ENCODE peak calls at places on chromosomes 13 and 19, in four cellular contexts. B is GM12891, D is GM12878, J is K562. L is an unnamed sample.

GRCh38 chr13:35765941-35766340 is 289.5 kb upstream of the MAB21L1 start:
- DNase-seq in B (no peak), D (no peak), J (no peak), L (no peak)

GRCh38 chr19:32566246-32566830 is 14.7 kb upstream of the PDCD5 start:
- DNase-seq in B (no peak), D (no peak), J (no peak), L (no peak)

GRCh38 chr19:13018037-13018914 is 23.0 kb downstream of the NFIX start:
- DNase-seq in B (no peak), D (no peak), J (peak; percentile 58), L (no peak)

GRCh38 chr13:29543230-29544215 is 52.0 kb downstream of the SLC7A1 start:
- DNase-seq in B (peak; percentile 72), D (peak; percentile 44), J (no peak), L (no peak)

GRCh38 chr19:42528354-42529247 is at the start of gene CEACAM1:
- DNase-seq in B (peak; percentile 44), D (no peak), J (no peak), L (peak; percentile 51)

GRCh38 chr19:56577719-56578602 is 10.7 kb downstream of the ZNF470 start:
- DNase-seq in B (no peak), D (no peak), J (no peak), L (no peak)

GRCh38 chr13:79973533-79973963 is 367.4 kb downstream of the SPRY2 start:
- DNase-seq in B (no peak), D (no peak), J (peak; percentile 8), L (no peak)

GRCh38 chr13:26074706-26075105 is 22.9 kb upstream of the SHISA2 start:
- DNase-seq in B (no peak), D (no peak), J (no peak), L (no peak)

GRCh38 chr13:98313023-98313937 is 136.2 kb upstream of the RNF113B start:
- DNase-seq in B (no peak), D (no peak), J (no peak), L (no peak)

GRCh38 chr13:95624020-95624419 is 20.5 kb downstream of the DZIP1 start:
- DNase-seq in B (no peak), D (no peak), J (peak; percentile 31), L (no peak)

GRCh38 chr19:58021541-58022282 is 12.1 kb upstream of the ZSCAN1 start:
- DNase-seq in B (no peak), D (no peak), J (peak; percentile 59), L (peak; percentile 40)

GRCh38 chr19:16873603-16874002 is 15.2 kb upstream of the F2RL3 start:
- DNase-seq in B (no peak), D (no peak), J (no peak), L (no peak)

DNA sequence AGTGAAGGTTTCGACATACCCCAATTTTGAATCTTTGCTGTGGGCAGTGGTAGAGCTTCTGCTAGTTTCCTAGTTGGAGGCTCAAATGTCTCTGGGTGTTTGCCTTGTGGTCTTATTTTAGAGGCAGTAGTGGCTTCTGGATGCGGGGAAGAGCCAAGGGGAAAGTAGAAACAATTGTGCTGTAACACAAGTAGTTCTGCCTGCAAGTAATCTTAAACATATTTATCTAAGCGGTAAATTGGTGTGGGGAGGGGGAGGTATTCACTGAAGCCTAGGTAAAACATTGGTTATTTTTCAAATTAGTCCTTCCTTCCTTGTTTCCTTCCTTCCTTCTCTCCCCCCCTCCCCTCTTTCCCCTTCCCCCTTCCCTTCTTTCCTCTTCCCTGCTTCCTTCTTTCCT is at the start of gene PCDH20:
- DNase-seq in B (no peak), D (no peak), J (no peak), L (no peak)
- TF ChIP-seq SPI1 in B (no peak), D (no peak), J (no peak), L (no peak)

DNA sequence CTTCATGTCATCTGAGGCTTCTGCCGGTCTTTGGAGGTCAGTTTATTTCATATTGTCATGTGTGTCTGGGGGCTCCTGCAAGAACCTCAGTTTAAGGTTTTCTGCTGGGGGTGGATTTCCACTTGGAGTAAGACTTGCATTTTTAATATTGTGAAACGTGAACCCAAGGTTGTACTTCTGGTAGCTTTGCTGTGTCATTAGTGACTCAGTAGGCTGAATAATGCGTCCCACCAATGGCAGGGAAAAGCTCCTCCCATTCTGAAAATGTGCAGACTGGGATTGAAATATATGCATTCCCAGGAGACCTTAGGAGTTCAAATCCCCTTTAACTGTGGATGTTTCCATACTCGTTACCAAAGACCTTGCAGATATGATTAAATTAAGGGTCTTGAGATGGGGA is 46.2 kb downstream of the ING1 start:
- DNase-seq in B (no peak), D (no peak), J (no peak), L (no peak)
- TF ChIP-seq SPI1 in B (no peak), D (no peak), J (no peak), L (no peak)

DNA sequence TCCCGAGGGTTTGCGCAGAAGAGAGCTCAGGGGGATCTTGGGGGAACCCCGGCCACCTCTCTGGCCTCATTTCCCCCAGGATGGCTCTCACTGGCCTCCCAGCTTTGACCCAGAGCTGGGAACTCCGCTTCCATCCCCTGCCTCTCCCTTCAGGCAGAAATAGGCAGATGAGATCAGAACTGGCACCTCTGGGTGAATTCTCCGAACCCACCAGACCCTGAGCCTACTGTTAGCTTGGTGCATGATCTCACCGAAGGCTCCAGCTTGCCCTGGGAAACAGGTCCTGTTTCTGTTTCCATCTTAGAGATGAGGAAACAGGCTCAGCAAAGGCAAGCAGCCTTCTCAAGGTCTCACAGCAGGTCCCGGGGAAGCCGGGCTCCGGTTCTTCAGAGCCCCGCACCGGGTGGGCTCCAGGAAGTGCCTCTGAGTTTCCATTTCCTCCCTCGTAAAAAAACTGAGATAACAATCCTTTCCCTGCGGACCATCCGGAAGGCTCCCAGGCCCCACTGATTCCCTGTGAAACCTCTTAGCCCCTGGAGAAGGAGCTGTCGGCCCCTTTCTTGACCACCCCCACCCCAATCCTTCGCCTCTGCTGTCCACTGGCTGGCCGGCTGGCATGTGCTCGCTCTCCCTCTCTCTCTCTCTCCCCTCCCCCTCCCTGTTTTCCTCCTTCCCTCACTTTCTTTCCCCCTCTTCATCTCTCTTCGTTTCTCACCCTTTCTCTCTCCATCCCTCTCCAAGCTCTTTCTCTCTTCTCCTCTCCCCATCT is 2.1 kb downstream of the NECTIN2 start:
- DNase-seq in B (no peak), D (no peak), J (no peak), L (no peak)
- TF ChIP-seq SPI1 in B (no peak), D (no peak), J (no peak), L (no peak)

GRCh38 chr13:104140557-104140956 is 1074.3 kb upstream of the SLC10A2 start:
- DNase-seq in B (no peak), D (no peak), J (no peak), L (no peak)

DNA sequence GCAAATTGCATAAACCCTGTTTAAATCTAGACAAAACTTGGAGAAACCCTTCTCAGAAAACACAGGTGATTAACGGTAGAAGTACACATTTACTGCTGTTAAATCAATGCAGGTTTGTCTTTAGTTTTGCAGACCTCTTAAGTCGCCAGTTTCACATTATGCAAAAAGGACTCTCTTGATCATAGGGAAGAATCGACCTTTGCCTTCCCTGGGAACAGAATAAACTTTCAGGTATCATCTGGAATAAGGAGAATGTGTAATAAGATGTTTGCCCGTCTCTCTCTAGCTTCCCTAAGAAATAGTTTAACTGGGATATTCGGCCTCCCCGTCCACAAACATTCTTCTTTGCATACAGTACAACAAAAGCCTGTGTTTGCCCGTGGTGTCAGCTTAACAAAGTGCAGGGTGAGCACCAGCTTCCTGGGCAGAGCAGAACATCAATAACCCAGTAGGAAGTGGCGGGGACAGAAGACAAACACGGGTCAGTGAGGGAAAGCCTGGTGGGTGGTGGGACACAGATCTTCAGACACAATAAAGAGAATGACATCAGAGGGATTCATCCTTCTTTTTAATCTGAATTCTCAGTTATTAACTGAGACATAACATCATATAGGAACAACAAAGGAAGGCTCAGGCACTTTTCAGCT is 1077.7 kb upstream of the SLC10A2 start:
- DNase-seq in B (no peak), D (no peak), J (no peak), L (no peak)
- TF ChIP-seq SPI1 in B (no peak), D (no peak), J (no peak), L (no peak)

GRCh38 chr19:41324231-41324702 is 14.3 kb downstream of the CCDC97 start:
- DNase-seq in B (no peak), D (no peak), J (no peak), L (no peak)

GRCh38 chr19:41325640-41325946 is 15.6 kb downstream of the CCDC97 start:
- DNase-seq in B (no peak), D (no peak), J (no peak), L (no peak)

GRCh38 chr19:41325947-41326706 is 16.2 kb downstream of the CCDC97 start:
- DNase-seq in B (peak; percentile 66), D (no peak), J (no peak), L (no peak)

GRCh38 chr19:41323430-41324125 is 13.6 kb downstream of the CCDC97 start:
- DNase-seq in B (no peak), D (no peak), J (peak; percentile 85), L (peak; percentile 49)

DNA sequence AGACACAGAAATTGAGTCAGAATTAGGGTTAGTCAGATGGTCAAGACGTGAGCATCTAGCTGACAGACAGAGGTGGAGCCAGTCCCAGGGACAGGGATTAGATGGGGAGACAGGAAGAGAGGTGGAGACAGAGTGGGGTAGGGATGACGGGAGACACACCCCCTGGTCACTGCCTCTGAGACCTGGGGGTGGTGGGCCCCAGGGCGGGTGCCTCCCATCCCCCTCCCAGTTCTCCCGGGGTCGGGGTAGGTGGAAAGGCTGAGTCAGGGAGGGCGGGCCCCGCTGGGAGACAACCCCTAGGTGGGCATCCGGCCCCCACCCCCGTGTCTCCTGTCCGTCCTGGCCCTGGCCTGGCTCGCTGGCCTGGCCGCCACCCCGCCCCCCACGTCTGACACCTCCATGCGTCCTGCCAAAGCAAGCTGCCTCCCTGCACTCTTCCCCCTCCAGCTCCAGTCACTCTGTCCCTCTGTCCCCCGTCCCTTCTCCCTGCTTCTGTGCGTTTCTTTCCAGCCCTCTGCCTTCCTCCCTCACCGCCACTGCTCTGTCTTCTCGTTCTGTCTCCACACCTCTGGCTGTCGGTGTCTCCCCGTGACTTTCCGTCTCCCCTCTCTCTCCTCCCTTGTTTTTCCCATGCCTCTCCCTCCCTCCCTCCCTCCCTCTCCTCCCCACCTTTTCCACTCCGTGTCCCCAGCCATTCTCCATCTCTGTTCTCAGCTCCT is 15.1 kb downstream of the CCDC97 start:
- DNase-seq in B (no peak), D (no peak), J (peak; percentile 92), L (no peak)
- TF ChIP-seq SPI1 in B (no peak), D (no peak), J (no peak), L (no peak)

DNA sequence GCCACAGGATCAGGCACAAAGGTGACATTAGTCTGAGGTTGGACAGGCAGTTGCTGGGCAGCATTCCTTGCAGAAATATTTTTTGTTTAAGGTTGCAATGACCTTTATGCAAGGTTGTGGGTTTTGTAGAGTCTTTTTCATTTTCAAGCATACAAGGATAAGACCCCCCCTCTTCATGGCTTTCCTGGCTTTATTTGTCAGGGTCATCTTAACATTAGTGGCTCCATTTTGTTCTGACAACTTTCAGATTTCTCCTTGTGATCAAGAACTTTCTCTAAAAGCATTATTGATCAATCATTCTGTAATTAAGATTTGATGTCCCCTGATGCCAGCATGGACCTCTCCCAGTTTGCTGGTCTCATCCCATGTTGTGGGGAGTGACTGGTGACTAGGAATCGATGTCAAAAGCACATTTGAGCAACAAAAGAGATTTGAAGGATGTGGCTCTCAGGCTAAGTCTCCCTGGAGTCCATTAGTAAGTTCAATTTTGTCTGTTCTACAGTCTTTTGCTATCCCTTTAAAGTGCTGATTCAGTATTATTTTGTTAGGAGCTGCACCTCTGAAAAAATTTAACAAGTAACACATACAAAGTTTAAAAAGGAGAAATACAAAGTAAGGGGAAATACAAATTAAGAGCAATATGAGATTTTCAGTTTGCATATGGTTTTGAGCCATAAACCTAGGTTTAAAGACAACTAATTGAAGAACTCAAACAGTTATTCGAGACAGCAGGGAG is 5.3 kb downstream of the CARD8 start:
- DNase-seq in B (no peak), D (no peak), J (no peak), L (no peak)
- TF ChIP-seq SPI1 in B (no peak), D (no peak), J (no peak), L (no peak)